ENCODE peak calls at places on chromosome 21, in ten cellular contexts. P is stimulated activated CD4-positive, alpha-beta T cell treated with anti-CD3 and anti-CD28 coated beads, Interleukin-1b, Interleukin-23, amount 100 ng/mL, for 4 hours; E is heart left ventricle; W is small intestine; C is T-helper 9 cell; V is KG1; U is fibroblast of pulmonary artery; A is NCI-H510A treated with DMSO at 0.1 percent for 48 hours; K is frontal cortex; Q is activated CD8-positive, alpha-beta memory T cell treated with anti-CD3 and anti-CD28 coated beads, Interleukin-2, amount 50 U/mL, for 48 hours. F is an unnamed sample.

GRCh38 chr21:46067505-46068201 is 30.3 kb upstream of the COL6A2 start:
- DNase-seq in U (no peak), K (no peak), Q (peak), E (no peak), P (no peak), A (no peak), V (no peak), W (no peak), C (no peak), F (no peak)

GRCh38 chr21:35833388-35833787 is 226.9 kb downstream of the SETD4 start:
- DNase-seq in E (no peak), V (no peak), U (no peak), Q (no peak), A (no peak), K (no peak), C (no peak), W (no peak), P (no peak), F (no peak)

GRCh38 chr21:42424848-42425602 is 21.3 kb downstream of the UBASH3A start:
- DNase-seq in W (peak), U (no peak), Q (peak), C (peak), E (no peak), V (peak), P (peak), A (no peak), K (no peak), F (no peak)

GRCh38 chr21:42187976-42188653 is 30.8 kb upstream of the ABCG1 start:
- DNase-seq in V (peak), Q (peak), K (no peak), C (peak), W (peak), U (peak), A (no peak), P (peak), E (peak), F (no peak)

GRCh38 chr21:27787046-27787445 is 820.2 kb upstream of the ADAMTS5 start:
- DNase-seq in C (no peak), V (no peak), E (no peak), K (no peak), W (peak), P (no peak), A (no peak), Q (no peak), U (peak), F (peak)

GRCh38 chr21:39527664-39528381 is 76.1 kb downstream of the SH3BGR start:
- DNase-seq in K (no peak), P (no peak), E (no peak), V (no peak), U (no peak), A (peak), Q (no peak), W (peak), C (no peak), F (no peak)

GRCh38 chr21:27202301-27202700 is 235.4 kb upstream of the ADAMTS5 start:
- DNase-seq in K (no peak), P (no peak), Q (no peak), V (no peak), E (no peak), W (no peak), U (no peak), A (no peak), C (no peak), F (no peak)

GRCh38 chr21:42785666-42786427 is 93.5 kb downstream of the WDR4 start:
- DNase-seq in K (no peak), V (no peak), Q (no peak), A (no peak), W (no peak), U (no peak), E (no peak), C (no peak), P (no peak), F (no peak)

GRCh38 chr21:36060159-36060921 is at the start of gene SETD4:
- DNase-seq in U (peak), E (peak), A (peak), P (peak), W (peak), K (peak), Q (peak), V (peak), C (peak), F (peak)

GRCh38 chr21:26047279-26047967 is 123.1 kb downstream of the APP start:
- DNase-seq in P (no peak), A (no peak), K (no peak), U (no peak), E (no peak), Q (no peak), W (no peak), V (no peak), C (no peak), F (no peak)

GRCh38 chr21:41507521-41508414 is at the start of gene TMPRSS2:
- DNase-seq in P (no peak), U (no peak), E (no peak), W (peak), A (peak), V (no peak), Q (no peak), K (peak), C (no peak), F (no peak)

GRCh38 chr21:35478096-35479080 is 429.3 kb upstream of the RUNX1 start:
- DNase-seq in E (no peak), C (no peak), P (no peak), W (no peak), U (peak), V (peak), K (no peak), Q (no peak), A (no peak), F (peak)

GRCh38 chr21:44965251-44966022 is 25.6 kb downstream of the SLX9 start:
- DNase-seq in W (no peak), A (no peak), P (peak), Q (no peak), E (no peak), K (no peak), V (no peak), U (peak), C (no peak), F (peak)

GRCh38 chr21:41877901-41878830 is 978 bp downstream of the PRDM15 start:
- DNase-seq in V (peak), W (peak), P (peak), U (peak), C (peak), A (no peak), Q (peak), E (no peak), K (peak), F (peak)

GRCh38 chr21:38352536-38353219 is 95.9 kb downstream of the KCNJ15 start:
- DNase-seq in Q (no peak), P (peak), V (peak), C (peak), K (peak), W (peak), A (peak), U (peak), E (peak), F (peak)

GRCh38 chr21:45280178-45280821 is 7.4 kb downstream of the POFUT2 start:
- DNase-seq in E (no peak), U (no peak), V (no peak), P (no peak), A (no peak), W (no peak), C (no peak), Q (peak), K (no peak), F (no peak)

GRCh38 chr21:44503901-44504399 is 36.0 kb downstream of the KRTAP10-1 start:
- DNase-seq in C (no peak), Q (no peak), A (no peak), U (no peak), K (no peak), P (no peak), E (no peak), V (peak), W (no peak), F (no peak)

GRCh38 chr21:25710550-25710949 is 24.2 kb downstream of the ATP5PF start:
- DNase-seq in A (no peak), C (no peak), P (no peak), W (no peak), U (no peak), K (no peak), Q (no peak), E (no peak), V (no peak), F (no peak)

GRCh38 chr21:46621457-46622182 is 13.9 kb upstream of the PRMT2 start:
- DNase-seq in U (no peak), C (no peak), Q (no peak), V (no peak), K (no peak), P (no peak), E (no peak), A (no peak), W (no peak), F (no peak)

GRCh38 chr21:14435423-14435822 is 52.5 kb upstream of the HSPA13 start:
- DNase-seq in A (no peak), U (no peak), K (no peak), V (no peak), E (no peak), Q (no peak), P (no peak), C (no peak), W (no peak), F (no peak)

GRCh38 chr21:44006017-44006624 is 6.0 kb upstream of the TRAPPC10 start:
- DNase-seq in C (no peak), A (no peak), K (no peak), Q (no peak), P (no peak), V (no peak), E (peak), U (peak), W (no peak), F (peak)

GRCh38 chr21:42594616-42595280 is 58.7 kb upstream of the PDE9A start:
- DNase-seq in A (no peak), Q (peak), E (no peak), P (no peak), U (no peak), K (peak), W (no peak), V (no peak), C (no peak), F (no peak)

GRCh38 chr21:46424062-46424591 is 34.6 kb upstream of the DIP2A start:
- DNase-seq in Q (peak), W (no peak), E (no peak), K (no peak), P (no peak), U (no peak), A (no peak), V (no peak), C (no peak), F (no peak)

GRCh38 chr21:28601708-28602107 is 391.0 kb downstream of the LTN1 start:
- DNase-seq in P (no peak), V (no peak), W (no peak), A (no peak), K (no peak), U (peak), C (no peak), E (no peak), Q (no peak), F (peak)

GRCh38 chr21:42440187-42440792 is 36.6 kb downstream of the UBASH3A start:
- DNase-seq in A (no peak), P (no peak), V (no peak), Q (no peak), K (no peak), U (no peak), W (no peak), E (no peak), C (no peak), F (no peak)

GRCh38 chr21:42324896-42325295 is 9.7 kb upstream of the TFF3 start:
- DNase-seq in U (no peak), A (no peak), E (no peak), K (no peak), W (no peak), V (no peak), Q (peak), C (no peak), P (no peak), F (no peak)